ENCODE peak calls at places on chromosome 20, in four cellular contexts. J is A549, U is stomach, Y is breast epithelium. P is an unnamed sample. For H3K9me3, the result is how much of the 10 kb centered on the place peaks cover.

GRCh38 chr20:59170406-59171349 is 7.1 kb downstream of the ZNF831 start:
- DNase-seq in U (peak), J (no peak), Y (no peak), P (no peak)

GRCh38 chr20:53959849-53960585 is 110.4 kb downstream of the BCAS1 start:
- DNase-seq in J (no peak), U (no peak), Y (no peak), P (no peak)

GRCh38 chr20:32538526-32538918 is 46.6 kb downstream of the NOL4L start:
- DNase-seq in J (no peak), U (no peak), Y (no peak), P (peak)

GRCh38 chr20:49045440-49046086 is 549 bp upstream of the CSE1L start:
- DNase-seq in J (no peak), U (peak), Y (no peak), P (peak)

GRCh38 chr20:53917145-53918009 is 153.0 kb downstream of the BCAS1 start:
- DNase-seq in Y (no peak), U (peak), J (no peak), P (peak)

GRCh38 chr20:10648651-10649050 is 25.1 kb downstream of the JAG1 start:
- DNase-seq in J (no peak), Y (no peak), U (no peak), P (no peak)

GRCh38 chr20:11452326-11452725 is 465.4 kb upstream of the BTBD3 start:
- DNase-seq in U (no peak), Y (no peak), J (no peak), P (no peak)

GRCh38 chr20:32606790-32607189 is 21.7 kb upstream of the NOL4L start:
- DNase-seq in J (no peak), Y (no peak), U (no peak), P (no peak)

GRCh38 chr20:63026582-63027424 is 20.0 kb upstream of the BHLHE23 start:
- DNase-seq in Y (no peak), U (no peak), J (no peak), P (peak)

GRCh38 chr20:44745122-44745521 is 543 bp upstream of the KCNK15 start:
- DNase-seq in Y (no peak), J (no peak), U (no peak), P (no peak)

GRCh38 chr20:62413896-62414481 is 6.9 kb upstream of the CABLES2 start:
- DNase-seq in U (no peak), J (peak), Y (no peak), P (no peak)

GRCh38 chr20:16018881-16019280 is 554.4 kb downstream of the KIF16B start:
- DNase-seq in U (no peak), Y (no peak), J (no peak), P (no peak)

GRCh38 chr20:17849901-17850673 is 118.5 kb downstream of the SNX5 start:
- DNase-seq in J (peak), Y (no peak), U (peak), P (no peak)

GRCh38 chr20:19647992-19648391 is 110.1 kb upstream of the RIN2 start:
- DNase-seq in Y (no peak), J (no peak), U (no peak), P (no peak)

GRCh38 chr20:2142649-2143048 is 41.0 kb downstream of the STK35 start:
- DNase-seq in U (no peak), J (no peak), Y (no peak), P (peak)

GRCh38 chr20:50478162-50479036 is 31.8 kb upstream of the PTPN1 start:
- DNase-seq in Y (peak), J (peak), U (peak), P (peak)

GRCh38 chr20:7893019-7893730 is 47.1 kb downstream of the HAO1 start:
- DNase-seq in U (no peak), J (no peak), Y (no peak), P (no peak)

GRCh38 chr20:63206878-63207277 is 9.1 kb downstream of the YTHDF1 start:
- DNase-seq in J (no peak), U (no peak), Y (peak), P (no peak)

GRCh38 chr20:63322923-63323253 is 29.9 kb downstream of the COL20A1 start:
- DNase-seq in J (no peak), U (no peak), Y (no peak), P (no peak)

GRCh38 chr20:23156170-23156841 is 70.2 kb upstream of the CD93 start:
- DNase-seq in J (peak), U (peak), Y (no peak), P (peak)

GRCh38 chr20:16968099-16968498 is 219.9 kb downstream of the OTOR start:
- DNase-seq in J (no peak), Y (no peak), U (no peak), P (no peak)

GRCh38 chr20:13325033-13325432 is 104.0 kb downstream of the ISM1 start:
- DNase-seq in J (peak), U (no peak), Y (no peak), P (no peak)

GRCh38 chr20:16005612-16006493 is 567.4 kb downstream of the KIF16B start:
- DNase-seq in Y (no peak), U (no peak), J (no peak), P (no peak)

GRCh38 chr20:41245086-41245707 is 72.3 kb downstream of the ZHX3 start:
- DNase-seq in J (no peak), U (no peak), Y (no peak), P (no peak)

GRCh38 chr20:43895235-43895634 is 19.4 kb upstream of the TOX2 start:
- DNase-seq in J (no peak), Y (no peak), U (no peak), P (no peak)

GRCh38 chr20:2118783-2119182 is 17.2 kb downstream of the STK35 start:
- DNase-seq in J (no peak), U (no peak), Y (no peak), P (no peak)

GRCh38 chr20:10986586-10986985 is 312.8 kb upstream of the JAG1 start:
- DNase-seq in Y (no peak), U (no peak), J (no peak), P (no peak)

GRCh38 chr20:571754-572331 is 28.3 kb upstream of the CSNK2A1 start:
- DNase-seq in J (no peak), U (peak), Y (peak), P (no peak)

DNA sequence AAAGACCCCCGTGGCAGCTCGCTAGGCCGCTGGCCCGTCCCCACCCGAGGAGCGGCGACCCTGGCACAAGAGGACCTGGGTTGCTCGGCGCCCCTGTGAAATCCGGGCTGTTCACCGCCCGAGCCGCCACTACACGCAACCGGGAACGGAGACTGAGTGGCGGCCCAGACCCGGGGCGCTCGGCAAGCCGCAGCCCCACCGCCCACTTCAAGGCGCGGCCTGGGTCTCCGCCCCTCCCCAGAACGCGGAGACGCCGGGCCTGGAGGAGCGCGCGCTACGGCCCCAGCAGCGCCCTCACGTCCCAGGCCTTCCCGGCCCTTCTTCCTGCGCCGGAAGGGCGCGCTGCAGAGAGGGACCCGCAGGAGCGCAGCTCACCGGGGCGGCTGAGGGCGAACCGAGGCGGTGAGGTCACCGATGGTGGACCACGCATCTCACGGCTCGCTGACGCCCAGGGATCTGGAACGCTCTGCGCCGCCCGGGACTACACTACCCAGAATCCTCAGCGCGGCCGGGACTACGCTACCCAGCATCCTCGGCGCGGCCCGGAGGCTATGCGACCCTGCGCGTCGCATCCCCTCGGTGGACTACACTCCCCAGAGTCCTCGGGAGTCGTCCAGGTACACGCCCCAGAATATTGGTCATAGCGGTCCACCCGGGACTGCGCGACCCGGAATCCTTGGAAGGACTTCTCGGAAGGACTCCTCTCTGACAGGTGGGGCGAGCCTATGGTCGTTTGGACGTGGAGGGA is at the start of gene ZNF337:
- DNase-seq in U (peak), J (peak), Y (peak), P (peak)
- TF ChIP-seq POLR2A in U (no peak), J (peak), Y (no peak), P (peak)

GRCh38 chr20:31475472-31476312 is 604 bp downstream of the REM1 start:
- DNase-seq in J (no peak), Y (no peak), U (no peak), P (no peak)
- H3K9me3 ChIP-seq in J (under half), Y (under half), U (under half), P (under half)

GRCh38 chr20:35171438-35171752 is 477 bp upstream of the PROCR start:
- DNase-seq in Y (no peak), J (no peak), U (no peak), P (no peak)
- H3K4me3 ChIP-seq in Y (peak), J (peak), U (peak), P (peak)

DNA sequence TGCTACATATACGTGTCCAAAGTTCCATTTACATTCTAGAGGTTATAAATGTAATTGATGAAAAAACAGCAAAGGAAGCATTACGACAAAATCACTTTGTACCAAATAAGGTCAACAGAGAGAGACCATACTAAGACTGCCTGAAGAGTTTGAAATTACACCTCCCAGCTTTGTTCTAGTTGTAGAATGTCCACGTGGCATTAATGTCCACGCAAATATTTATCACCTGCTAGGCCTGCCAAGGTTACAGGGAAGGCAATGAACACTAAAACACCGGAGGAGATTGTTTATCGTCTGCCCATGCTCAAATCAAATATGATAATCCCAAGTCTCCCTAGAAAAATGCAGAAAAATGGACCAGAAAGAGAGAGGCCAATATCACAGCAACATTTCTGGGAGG is 6.2 kb downstream of the RALGAPA2 start:
- DNase-seq in Y (no peak), J (no peak), U (peak), P (no peak)
- TF ChIP-seq POLR2A in Y (no peak), J (no peak), U (no peak), P (no peak)

GRCh38 chr20:57540889-57541288 is 15.9 kb upstream of the CTCFL start:
- DNase-seq in U (peak), J (no peak), Y (no peak), P (no peak)

GRCh38 chr20:57536120-57536708 is 11.3 kb upstream of the CTCFL start:
- DNase-seq in J (no peak), Y (no peak), U (no peak), P (no peak)

GRCh38 chr20:57535297-57535696 is 10.4 kb upstream of the CTCFL start:
- DNase-seq in U (no peak), J (no peak), Y (no peak), P (no peak)

GRCh38 chr20:57539889-57540288 is 14.9 kb upstream of the CTCFL start:
- DNase-seq in U (no peak), Y (no peak), J (no peak), P (no peak)

GRCh38 chr20:57536759-57537724 is 12.1 kb upstream of the CTCFL start:
- DNase-seq in U (no peak), J (no peak), Y (no peak), P (no peak)
- H3K9me3 ChIP-seq in U (under half), J (under half), Y (under half), P (under half)

GRCh38 chr20:60407938-60408337 is 449.7 kb downstream of the CDH26 start:
- DNase-seq in Y (no peak), U (no peak), J (no peak), P (no peak)

GRCh38 chr20:60402209-60403058 is 444.2 kb downstream of the CDH26 start:
- DNase-seq in J (no peak), U (no peak), Y (no peak), P (no peak)

GRCh38 chr20:60400567-60400966 is 442.3 kb downstream of the CDH26 start:
- DNase-seq in U (no peak), J (no peak), Y (no peak), P (no peak)

GRCh38 chr20:60407011-60407771 is 449.0 kb downstream of the CDH26 start:
- DNase-seq in Y (no peak), U (no peak), J (no peak), P (no peak)

GRCh38 chr20:60403105-60403741 is 445.0 kb downstream of the CDH26 start:
- DNase-seq in U (no peak), Y (no peak), J (no peak), P (no peak)
- H3K4me3 ChIP-seq in U (no peak), Y (no peak), J (no peak), P (no peak)

GRCh38 chr20:46117704-46118467 is at the start of gene CD40:
- DNase-seq in Y (peak), U (peak), J (peak), P (peak)
- TF ChIP-seq POLR2A in Y (no peak), U (no peak), J (peak), P (no peak)

GRCh38 chr20:60334936-60335335 is 376.7 kb downstream of the CDH26 start:
- DNase-seq in U (no peak), Y (no peak), J (no peak), P (no peak)
- H3K9me3 ChIP-seq in U (under half), Y (under half), J (under half), P (under half)

GRCh38 chr20:25079171-25079570 is 2.8 kb downstream of the VSX1 start:
- DNase-seq in Y (no peak), J (no peak), U (peak), P (no peak)

GRCh38 chr20:25076201-25076600 is 5.7 kb downstream of the VSX1 start:
- DNase-seq in J (no peak), Y (no peak), U (no peak), P (no peak)

GRCh38 chr20:25077610-25078169 is 4.3 kb downstream of the VSX1 start:
- DNase-seq in J (peak), U (peak), Y (no peak), P (peak)

GRCh38 chr20:25078662-25079061 is 3.3 kb downstream of the VSX1 start:
- DNase-seq in U (peak), J (no peak), Y (no peak), P (no peak)

DNA sequence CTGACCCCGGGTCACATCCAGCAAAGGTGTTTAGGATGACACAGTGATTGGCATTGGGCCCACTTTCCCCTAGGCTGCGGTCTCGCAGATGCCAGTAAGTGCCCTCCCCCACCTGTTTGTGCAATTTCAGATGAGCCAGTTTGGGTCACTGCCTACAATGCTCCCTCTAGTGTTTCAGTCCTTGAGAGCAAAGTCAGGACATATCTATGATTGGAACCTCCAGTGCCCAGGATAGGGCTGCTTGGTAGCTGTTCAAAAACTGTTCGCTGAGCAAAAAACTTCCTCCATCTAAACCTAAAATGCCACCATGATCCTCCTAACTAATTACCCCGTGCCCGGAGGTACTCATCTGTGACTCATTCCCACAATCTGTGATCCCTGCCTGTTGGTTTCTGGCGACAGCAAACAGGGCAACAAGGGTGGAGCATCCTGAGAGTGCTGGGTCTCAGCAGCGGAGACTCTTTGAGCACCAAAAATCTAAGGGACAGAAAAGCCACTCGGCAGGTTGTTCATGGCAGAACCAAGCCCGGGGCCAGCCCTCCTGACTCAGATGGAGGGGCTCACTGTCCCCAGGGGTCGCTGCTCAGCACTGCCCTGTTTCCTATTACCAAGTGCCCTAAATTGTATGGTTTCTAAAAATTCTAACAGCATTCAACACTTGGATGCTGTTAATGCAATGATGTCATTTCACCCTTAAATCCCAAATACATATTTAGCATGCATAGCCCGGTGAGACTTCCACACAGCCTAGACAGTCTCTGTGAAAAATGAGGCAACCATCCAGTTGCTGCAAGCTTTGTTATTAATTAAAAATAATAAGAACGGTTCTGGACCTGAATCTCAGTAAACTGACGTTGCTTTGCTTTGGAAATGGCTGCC is 5.0 kb downstream of the VSX1 start:
- DNase-seq in J (peak), U (peak), Y (no peak), P (no peak)
- H3K4me3 ChIP-seq in J (peak), U (peak), Y (peak), P (peak)

P was measured in spleen.